ENCODE peak calls at places on chromosome 18, in five cellular contexts. L is ELR, V is iris pigment epithelial cell, F is endothelial cell of umbilical vein, O is hypothalamus. Y is an unnamed sample.

GRCh38 chr18:11995445-11996189 is 14.3 kb downstream of the IMPA2 start:
- DNase-seq in L (peak), V (peak), F (peak), O (no peak), Y (peak)

GRCh38 chr18:70366670-70367069 is 77.8 kb downstream of the SOCS6 start:
- DNase-seq in L (no peak), V (no peak), F (no peak), O (no peak), Y (no peak)

GRCh38 chr18:28972333-28972732 is 795.4 kb upstream of the CDH2 start:
- DNase-seq in L (no peak), V (no peak), F (no peak), O (no peak), Y (no peak)

GRCh38 chr18:4510709-4511108 is 55.6 kb upstream of the DLGAP1 start:
- DNase-seq in L (no peak), V (peak), F (peak), O (no peak), Y (no peak)

GRCh38 chr18:57059366-57059765 is 87.5 kb upstream of the BOD1L2 start:
- DNase-seq in L (no peak), V (no peak), F (no peak), O (no peak), Y (no peak)

GRCh38 chr18:35923939-35924338 is 48.5 kb upstream of the RMP24 start:
- DNase-seq in L (no peak), V (no peak), F (no peak), O (no peak), Y (no peak)

GRCh38 chr18:50051288-50051687 is 143.7 kb downstream of the MYO5B start:
- DNase-seq in L (peak), V (peak), F (no peak), O (no peak), Y (peak)

GRCh38 chr18:29873211-29873610 is 1169.3 kb downstream of the DSC3 start:
- DNase-seq in L (no peak), V (no peak), F (no peak), O (no peak), Y (no peak)

GRCh38 chr18:22691988-22692710 is 241.0 kb upstream of the RBBP8 start:
- DNase-seq in L (peak), V (peak), F (no peak), O (no peak), Y (peak)

GRCh38 chr18:36643016-36643415 is 185.8 kb downstream of the TPGS2 start:
- DNase-seq in L (no peak), V (no peak), F (no peak), O (no peak), Y (no peak)

GRCh38 chr18:32437080-32437834 is 33.4 kb downstream of the GAREM1 start:
- DNase-seq in L (no peak), V (no peak), F (no peak), O (no peak), Y (no peak)

GRCh38 chr18:69865656-69866241 is 81.9 kb downstream of the CD226 start:
- DNase-seq in L (no peak), V (no peak), F (no peak), O (no peak), Y (no peak)

GRCh38 chr18:28692337-28692736 is 515.4 kb upstream of the CDH2 start:
- DNase-seq in L (no peak), V (no peak), F (no peak), O (no peak), Y (no peak)

GRCh38 chr18:55338955-55339662 is 248.9 kb downstream of the TCF4 start:
- DNase-seq in L (peak), V (no peak), F (peak), O (no peak), Y (no peak)

GRCh38 chr18:22267697-22268096 is 98.3 kb downstream of the GATA6 start:
- DNase-seq in L (no peak), V (no peak), F (no peak), O (no peak), Y (no peak)

GRCh38 chr18:44681039-44681595 is 429 bp downstream of the SETBP1 start:
- DNase-seq in L (no peak), V (no peak), F (no peak), O (no peak), Y (peak)

GRCh38 chr18:75779910-75780309 is 352.4 kb upstream of the SMIM21 start:
- DNase-seq in L (no peak), V (no peak), F (no peak), O (no peak), Y (no peak)

GRCh38 chr18:27585602-27586173 is 400.6 kb upstream of the CHST9 start:
- DNase-seq in L (no peak), V (no peak), F (no peak), O (no peak), Y (no peak)

Y was measured in LHCN-M2.